ENCODE peak calls at places on chromosomes 4 and X, in five cellular contexts. E is uterus; C is hepatocyte; B is CD8-positive, alpha-beta memory T cell; O is PC-3. A is an unnamed sample.

GRCh38 chrX:132909643-132910042 is 48.8 kb downstream of the HS6ST2 start:
- DNase-seq in O (peak), E (no peak), C (no peak), B (no peak), A (peak)

GRCh38 chr4:74370912-74371311 is 6.0 kb downstream of the EREG start:
- DNase-seq in E (no peak), B (no peak), C (peak), O (peak), A (peak)

GRCh38 chr4:178090640-178091411 is 648.6 kb upstream of the AGA start:
- DNase-seq in C (no peak), E (no peak), O (no peak), B (no peak), A (no peak)

GRCh38 chr4:72809208-72809607 is 240.2 kb upstream of the ADAMTS3 start:
- DNase-seq in O (no peak), B (no peak), C (no peak), E (no peak), A (peak)

GRCh38 chrX:141632124-141632523 is 42.6 kb downstream of the SPANXA2 start:
- DNase-seq in E (no peak), O (no peak), C (no peak), B (no peak), A (peak)

GRCh38 chr4:172982151-172982590 is 186.4 kb upstream of the GALNT7 start:
- DNase-seq in B (no peak), O (peak), E (peak), C (no peak), A (peak)

GRCh38 chr4:115113382-115114106 is at the start of gene NDST4:
- DNase-seq in O (peak), B (no peak), E (no peak), C (peak), A (peak)

GRCh38 chrX:16836371-16836770 is 33.8 kb downstream of the RBBP7 start:
- DNase-seq in O (peak), C (peak), B (no peak), E (no peak), A (no peak)

GRCh38 chrX:85992811-85993229 is 54.5 kb downstream of the CHM start:
- DNase-seq in C (peak), E (no peak), B (no peak), O (peak), A (peak)

GRCh38 chrX:2483398-2483797 is 17.4 kb downstream of the DHRSX start:
- DNase-seq in B (no peak), C (no peak), O (no peak), E (no peak), A (no peak)

GRCh38 chr4:157739237-157739636 is 433.6 kb downstream of the GASK1B start:
- DNase-seq in B (no peak), O (peak), C (no peak), E (peak), A (peak)

GRCh38 chrX:31126205-31126604 is 54.4 kb upstream of the FTHL17 start:
- DNase-seq in E (no peak), B (no peak), C (no peak), O (no peak), A (peak)

GRCh38 chrX:128698528-128698927 is 646.3 kb upstream of the ACTRT1 start:
- DNase-seq in C (no peak), B (no peak), O (no peak), E (no peak), A (no peak)

GRCh38 chr4:107261241-107261874 is 225.2 kb upstream of the DKK2 start:
- DNase-seq in E (no peak), C (no peak), B (no peak), O (peak), A (peak)

GRCh38 chr4:110793381-110793801 is 170.5 kb upstream of the PITX2 start:
- DNase-seq in E (no peak), B (no peak), C (peak), O (no peak), A (peak)

GRCh38 chr4:73704314-73705055 is 35.9 kb upstream of the CXCL8 start:
- DNase-seq in E (peak), C (peak), O (peak), B (no peak), A (peak)

GRCh38 chr4:113969935-113970334 is 9.5 kb downstream of the ARSJ start:
- DNase-seq in B (no peak), E (no peak), C (no peak), O (peak), A (no peak)

GRCh38 chrX:103477496-103477895 is 41.8 kb downstream of the RAB40A start:
- DNase-seq in C (no peak), O (no peak), E (no peak), B (no peak), A (peak)

GRCh38 chr4:125321709-125322362 is 7.1 kb downstream of the FAT4 start:
- DNase-seq in C (no peak), B (no peak), E (no peak), O (peak), A (peak)

GRCh38 chr4:16496501-16496900 is 270.2 kb upstream of the TAPT1 start:
- DNase-seq in C (no peak), B (no peak), O (peak), E (peak), A (peak)

GRCh38 chr4:111046811-111047210 is 423.9 kb upstream of the PITX2 start:
- DNase-seq in B (no peak), E (no peak), C (peak), O (no peak), A (no peak)

GRCh38 chr4:2831611-2832308 is 11.9 kb upstream of the ADD1 start:
- DNase-seq in E (no peak), B (no peak), O (no peak), C (no peak), A (no peak)

GRCh38 chr4:102734591-102735385 is 26.0 kb downstream of the MANBA start:
- DNase-seq in E (no peak), B (no peak), C (peak), O (peak), A (peak)

GRCh38 chr4:76589402-76589801 is 154.4 kb downstream of the SHROOM3 start:
- DNase-seq in O (peak), C (peak), B (no peak), E (no peak), A (peak)

GRCh38 chrX:39639871-39640270 is 457.9 kb downstream of the BCOR start:
- DNase-seq in O (no peak), C (no peak), E (no peak), B (no peak), A (no peak)

GRCh38 chr4:19739101-19739651 is 512.5 kb upstream of the SLIT2 start:
- DNase-seq in C (peak), E (no peak), O (peak), B (no peak), A (peak)

GRCh38 chrX:77564824-77565223 is 117.6 kb downstream of the FGF16 start:
- DNase-seq in C (no peak), E (no peak), B (no peak), O (peak), A (peak)

GRCh38 chr4:149264093-149264733 is 551.4 kb downstream of the IQCM start:
- DNase-seq in B (no peak), C (peak), O (peak), E (no peak), A (peak)

GRCh38 chr4:42280327-42281095 is 116.8 kb upstream of the SHISA3 start:
- DNase-seq in E (no peak), C (peak), B (no peak), O (peak), A (peak)

GRCh38 chr4:76758290-76758882 is 139.6 kb downstream of the SOWAHB start:
- DNase-seq in O (peak), B (no peak), E (no peak), C (peak), A (peak)

GRCh38 chrX:100410083-100410590 is at the start of gene PCDH19:
- DNase-seq in B (no peak), C (peak), E (peak), O (peak), A (peak)

GRCh38 chr4:123892997-123893745 is 496.6 kb downstream of the SPRY1 start:
- DNase-seq in E (no peak), B (no peak), O (no peak), C (no peak), A (peak)
- H3K4me3 ChIP-seq in E (no peak), B (no peak), O (no peak), C (no peak), A (no peak)

DNA sequence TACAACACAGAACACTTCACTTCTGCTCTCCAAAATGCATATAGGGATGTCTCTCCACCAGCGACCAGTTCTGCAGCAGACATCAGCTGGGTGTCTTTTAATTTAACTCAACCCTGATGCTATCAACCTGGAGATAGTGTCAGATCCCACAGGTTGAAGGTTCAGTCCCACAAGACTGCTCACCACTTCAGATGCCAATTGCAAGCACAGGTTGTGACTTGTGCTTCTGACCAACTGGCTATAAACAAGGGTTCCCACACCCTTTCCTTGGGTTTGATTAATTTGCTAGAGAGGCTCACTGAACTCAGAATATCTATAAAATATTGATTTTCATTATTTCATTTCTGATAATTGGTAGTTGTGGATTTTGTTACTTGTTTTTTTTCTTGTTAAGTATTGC is 177.4 kb upstream of the HS3ST1 start:
- DNase-seq in E (no peak), C (no peak), B (no peak), O (no peak), A (no peak)
- H3K4me3 ChIP-seq in E (no peak), C (no peak), B (no peak), O (no peak), A (no peak)

GRCh38 chr4:71230613-71231012 is 108.2 kb upstream of the SLC4A4 start:
- DNase-seq in C (no peak), O (no peak), E (no peak), B (no peak), A (no peak)
- H3K4me3 ChIP-seq in C (no peak), O (no peak), E (no peak), B (no peak), A (no peak)

GRCh38 chr4:89298788-89299152 is 8.8 kb downstream of the GPRIN3 start:
- DNase-seq in B (no peak), E (no peak), O (peak), C (no peak), A (peak)
- H3K4me3 ChIP-seq in B (peak), E (no peak), O (no peak), C (no peak), A (no peak)

A was measured in fibroblast of villous mesenchyme.